ENCODE peak calls at places on chromosomes 3 and 15, in six cellular contexts. J is IMR-90, S is right lobe of liver, G is spleen, F is ovary, R is transverse colon. B is an unnamed sample.

GRCh38 chr3:85846940-85847339 is 888.2 kb downstream of the CADM2 start:
- DNase-seq in J (no peak), S (no peak), G (no peak), F (no peak), R (no peak), B (no peak)

GRCh38 chr3:71684752-71685151 is 40.5 kb downstream of the EIF4E3 start:
- DNase-seq in J (peak), S (no peak), G (no peak), F (peak), R (no peak), B (no peak)

GRCh38 chr15:80152896-80153876 is at the start of gene FAH:
- DNase-seq in J (peak), S (no peak), G (peak), F (peak), R (peak), B (peak)

GRCh38 chr3:51242939-51243338 is 142.2 kb upstream of the MANF start:
- DNase-seq in J (no peak), S (no peak), G (no peak), F (no peak), R (no peak), B (peak)

GRCh38 chr3:66712210-66712609 is 211.4 kb upstream of the LRIG1 start:
- DNase-seq in J (no peak), S (no peak), G (no peak), F (no peak), R (no peak), B (no peak)

GRCh38 chr15:25862469-25863066 is 559 bp downstream of the ATP10A start:
- DNase-seq in J (no peak), S (peak), G (no peak), F (no peak), R (no peak), B (peak)

GRCh38 chr3:50696276-50696675 is 21.5 kb downstream of the DOCK3 start:
- DNase-seq in J (no peak), S (no peak), G (no peak), F (no peak), R (no peak), B (no peak)

GRCh38 chr15:63824570-63824969 is 9.2 kb downstream of the HERC1 start:
- DNase-seq in J (no peak), S (no peak), G (no peak), F (no peak), R (no peak), B (no peak)

GRCh38 chr3:180306691-180307090 is 270.0 kb upstream of the PEX5L start:
- DNase-seq in J (peak), S (no peak), G (no peak), F (no peak), R (no peak), B (no peak)

DNA sequence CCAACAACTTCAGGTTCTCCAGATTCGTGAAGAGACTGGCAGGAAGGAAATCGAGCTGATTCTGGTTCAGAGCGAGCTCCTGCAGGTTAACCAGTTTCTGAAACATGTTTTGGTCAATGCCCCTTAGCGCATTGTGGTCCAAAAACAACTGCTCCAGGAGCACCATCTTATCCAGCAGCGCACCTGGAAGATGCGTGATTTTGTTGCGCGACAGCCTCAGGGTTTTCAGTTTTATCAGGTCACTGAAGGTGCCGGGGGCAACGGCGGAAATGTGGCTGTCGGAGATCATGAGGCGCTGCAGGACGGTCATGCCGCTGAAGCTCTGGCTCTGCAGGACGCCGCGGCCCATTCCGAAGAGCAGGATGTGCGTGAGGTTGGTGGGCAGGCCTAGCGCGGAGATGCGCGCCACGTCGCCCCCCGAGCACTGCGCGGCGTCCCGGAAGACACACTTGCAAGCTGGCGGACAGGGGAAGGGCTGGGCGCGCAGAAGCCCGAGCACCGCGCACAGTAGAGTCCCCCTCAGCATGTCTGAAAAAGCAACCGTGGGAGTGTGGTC is 1.2 kb downstream of the GP5 start:
- DNase-seq in J (no peak), S (no peak), G (peak), F (no peak), R (no peak), B (peak)
- TF ChIP-seq POLR2A in J (no peak), S (no peak), G (no peak), F (no peak), R (no peak), B (no peak)

DNA sequence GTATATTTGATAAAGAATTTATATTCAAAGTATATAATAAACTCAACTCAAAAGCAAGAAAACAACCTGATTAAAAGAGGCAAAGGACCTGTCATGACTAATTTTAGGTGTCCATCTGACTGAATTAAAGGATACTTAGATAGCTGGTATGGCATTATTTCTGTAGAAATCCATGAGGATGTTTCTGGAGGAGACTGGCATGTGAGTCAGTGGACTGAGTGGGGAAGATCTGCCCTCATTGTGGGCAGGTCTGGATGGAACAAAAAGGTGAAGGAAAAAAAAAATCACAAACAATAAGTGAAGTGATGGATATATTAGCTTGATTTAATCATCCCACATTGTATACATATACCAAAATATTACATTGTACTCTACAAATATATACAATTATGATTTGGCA is 16.6 kb downstream of the ANKRD28 start:
- DNase-seq in J (no peak), S (no peak), G (no peak), F (no peak), R (no peak), B (no peak)
- H3K4me3 ChIP-seq in J (no peak), S (no peak), G (no peak), F (no peak), R (no peak), B (no peak)

GRCh38 chr3:19946832-19947548 is at the start of gene RAB5A:
- DNase-seq in J (peak), S (peak), G (peak), F (peak), R (peak), B (peak)
- TF ChIP-seq POLR2A in J (peak), S (peak), G (peak), F (peak), R (peak), B (peak)

GRCh38 chr3:49358884-49359225 is 702 bp upstream of the GPX1 start:
- DNase-seq in J (no peak), S (no peak), G (no peak), F (no peak), R (no peak), B (no peak)
- H3K4me3 ChIP-seq in J (no peak), S (peak), G (peak), F (peak), R (peak), B (peak)

DNA sequence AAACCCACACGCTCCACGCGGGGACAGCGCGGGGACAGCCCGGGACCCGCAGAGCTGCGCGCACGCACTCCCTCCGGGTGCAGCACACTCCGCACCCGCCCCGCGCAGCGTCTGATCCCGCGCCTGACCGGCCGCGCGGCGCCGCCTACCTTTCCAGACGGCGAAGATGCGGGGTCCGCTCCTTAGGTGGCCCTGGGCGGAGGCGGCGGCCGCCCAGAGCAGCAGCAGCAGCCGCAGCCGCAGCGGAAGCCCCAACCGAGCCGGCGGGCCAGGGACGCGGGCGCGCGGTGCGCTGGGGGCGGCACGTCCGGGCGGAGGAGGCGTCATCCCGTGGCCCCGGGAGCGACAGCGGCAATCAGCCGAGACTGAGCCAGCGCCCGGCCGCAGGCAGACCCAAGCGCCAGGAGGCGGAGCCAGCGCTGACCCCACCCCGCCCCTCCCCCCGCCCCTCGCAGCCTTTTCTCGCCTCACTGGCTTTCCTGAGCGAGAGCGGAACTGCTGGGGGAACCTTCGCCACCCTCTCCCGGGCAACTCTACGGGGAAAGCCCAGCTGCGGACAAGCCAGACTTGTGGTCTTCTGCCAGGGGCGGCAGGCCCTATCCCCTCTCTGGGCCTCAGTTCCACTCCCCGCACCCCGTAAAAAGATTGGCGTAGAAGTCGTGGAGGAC is at the start of gene SEMA7A:
- DNase-seq in J (peak), S (peak), G (peak), F (peak), R (peak), B (peak)
- TF ChIP-seq POLR2A in J (peak), S (peak), G (peak), F (peak), R (peak), B (peak)

DNA sequence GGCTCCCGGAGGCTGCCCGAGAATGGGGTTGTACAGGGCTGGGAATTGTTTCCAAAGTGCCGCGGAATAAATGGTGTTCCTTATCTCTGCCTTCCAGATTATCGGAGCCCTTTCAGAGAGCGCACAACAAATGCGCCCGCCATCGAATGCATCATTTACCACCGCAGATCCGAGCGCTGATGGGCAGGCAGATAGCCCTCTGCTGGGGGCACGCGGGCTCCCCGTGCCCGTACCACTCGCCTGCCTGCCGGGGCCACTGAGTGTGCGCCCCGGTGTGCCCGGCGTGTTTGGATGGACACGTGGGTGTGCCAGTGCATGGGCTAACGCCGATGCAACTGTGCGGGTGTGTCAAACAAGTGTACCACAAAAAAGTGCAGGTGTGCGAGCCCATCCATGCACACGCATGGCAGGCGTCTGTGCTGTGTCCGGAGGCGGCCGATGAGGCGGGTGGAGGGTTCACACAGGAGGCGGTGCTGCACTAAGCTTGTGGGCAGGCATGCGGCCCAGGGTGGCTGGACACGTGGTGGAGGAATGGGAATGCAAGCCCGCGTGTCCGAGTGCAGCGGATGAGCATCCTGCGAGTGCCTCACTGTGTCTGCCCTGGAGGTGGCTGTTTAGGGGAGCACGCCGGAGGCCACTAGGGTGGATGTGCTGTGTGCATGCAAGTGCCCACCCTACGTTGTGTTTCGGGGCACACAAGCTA is 3.8 kb upstream of the GATA2 start:
- DNase-seq in J (no peak), S (peak), G (peak), F (no peak), R (no peak), B (peak)
- H3K4me3 ChIP-seq in J (peak), S (no peak), G (no peak), F (peak), R (no peak), B (no peak)

GRCh38 chr3:90132220-90132619 is 1024.8 kb downstream of the EPHA3 start:
- DNase-seq in J (no peak), S (no peak), G (no peak), F (no peak), R (no peak), B (no peak)
- TF ChIP-seq POLR2A in J (no peak), S (no peak), G (no peak), F (no peak), R (no peak), B (no peak)

DNA sequence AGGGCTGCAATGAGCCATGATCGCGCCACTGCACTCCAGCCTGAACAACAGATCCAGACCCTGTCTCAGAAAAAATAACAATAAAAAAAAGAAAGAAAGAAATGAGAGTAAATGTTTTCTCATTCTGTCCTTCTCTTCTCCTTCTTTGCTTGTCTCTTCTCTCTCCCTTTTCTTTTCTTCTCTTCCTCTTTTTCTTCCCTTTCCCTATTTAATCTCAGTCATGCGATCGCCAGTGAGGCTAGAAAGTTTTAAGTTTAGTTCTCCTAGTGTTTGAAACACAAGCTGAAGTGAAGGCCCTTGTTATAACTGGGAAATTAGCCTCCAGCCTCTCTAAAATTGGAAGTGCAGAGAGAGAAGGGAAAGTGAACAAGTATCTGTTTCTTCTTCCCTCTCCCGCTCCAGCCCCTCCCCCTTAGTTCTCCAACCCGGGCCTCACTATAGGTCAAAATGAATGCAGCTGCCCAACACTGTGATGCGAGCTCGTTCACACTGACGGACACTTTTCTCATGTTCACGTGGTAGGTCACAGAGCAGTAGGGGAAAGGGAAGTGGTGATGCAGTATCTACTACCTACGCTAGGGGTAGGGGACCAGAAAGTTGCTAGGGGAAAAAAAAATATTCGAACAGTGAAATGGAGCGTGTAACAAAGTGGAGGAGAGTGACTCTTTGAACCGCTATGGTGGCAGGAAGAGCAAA is 23.4 kb upstream of the TSC22D2 start:
- DNase-seq in J (peak), S (no peak), G (peak), F (no peak), R (peak), B (peak)
- H3K4me3 ChIP-seq in J (no peak), S (no peak), G (no peak), F (no peak), R (no peak), B (no peak)

B was measured in upper lobe of left lung.